ENCODE peak calls at places on chromosomes 7 and 10, in four cellular contexts. G is tibial artery, A is pancreas, C is lower lobe of right lung. D is an unnamed sample.

GRCh38 chr10:62582098-62582705 is 208.0 kb downstream of the ZNF365 start:
- DNase-seq in G (no peak), C (no peak), A (no peak), D (no peak)

GRCh38 chr10:133364645-133365431 is 7.0 kb upstream of the FUOM start:
- DNase-seq in A (no peak), G (no peak), C (no peak), D (no peak)

GRCh38 chr7:64528770-64529169 is 34.1 kb downstream of the ZNF680 start:
- DNase-seq in G (no peak), A (no peak), C (no peak), D (no peak)

GRCh38 chr7:125425507-125425906 is 495.9 kb upstream of the POT1 start:
- DNase-seq in A (no peak), G (no peak), C (no peak), D (no peak)

GRCh38 chr10:29141761-29142160 is 147.1 kb upstream of the LYZL1 start:
- DNase-seq in C (no peak), A (no peak), G (no peak), D (no peak)

GRCh38 chr7:50628469-50629084 is 63.4 kb upstream of the DDC start:
- DNase-seq in C (no peak), A (no peak), G (no peak), D (no peak)

GRCh38 chr7:130178251-130178650 is 27.0 kb downstream of the TMEM209 start:
- DNase-seq in G (no peak), A (no peak), C (no peak), D (no peak)

GRCh38 chr10:114638874-114639625 is 19.0 kb downstream of the ABLIM1 start:
- DNase-seq in C (no peak), A (no peak), G (no peak), D (no peak)

GRCh38 chr7:2798669-2799068 is 45.4 kb downstream of the GNA12 start:
- DNase-seq in C (no peak), A (no peak), G (no peak), D (no peak)

GRCh38 chr7:146892151-146892550 is 775.5 kb downstream of the CNTNAP2 start:
- DNase-seq in C (no peak), G (no peak), A (no peak), D (no peak)

GRCh38 chr10:32961892-32962369 is 3.9 kb upstream of the ITGB1 start:
- DNase-seq in C (no peak), G (no peak), A (no peak), D (no peak)

GRCh38 chr10:77673086-77673485 is 35.5 kb upstream of the KCNMA1 start:
- DNase-seq in C (no peak), G (no peak), A (no peak), D (no peak)

GRCh38 chr10:33291053-33291592 is 43.3 kb downstream of the NRP1 start:
- DNase-seq in A (no peak), G (no peak), C (no peak), D (no peak)

GRCh38 chr7:103343758-103344452 is 662 bp downstream of the DNAJC2 start:
- DNase-seq in G (no peak), A (no peak), C (peak; percentile 52), D (peak; percentile 79)

GRCh38 chr7:49773939-49774458 is 561 bp downstream of the VWC2 start:
- DNase-seq in C (no peak), G (no peak), A (peak; percentile 60), D (no peak)

GRCh38 chr7:50393076-50393475 is 57.1 kb downstream of the FIGNL1 start:
- DNase-seq in A (no peak), C (no peak), G (no peak), D (no peak)

GRCh38 chr7:70434376-70434775 is 697.6 kb upstream of the GALNT17 start:
- DNase-seq in C (no peak), A (no peak), G (no peak), D (no peak)

GRCh38 chr10:93071674-93072224 is 1.9 kb upstream of the CYP26A1 start:
- DNase-seq in C (peak; percentile 54), A (peak; percentile 68), G (no peak), D (no peak)

GRCh38 chr10:120978589-120979252 is 127.6 kb downstream of the WDR11 start:
- DNase-seq in A (no peak), C (no peak), G (no peak), D (no peak)

GRCh38 chr10:4902571-4903011 is 60.6 kb upstream of the AKR1C1 start:
- DNase-seq in C (no peak), A (no peak), G (peak; percentile 49), D (no peak)

GRCh38 chr10:79074732-79075131 is 6.0 kb downstream of the ZMIZ1 start:
- DNase-seq in C (peak; percentile 61), G (no peak), A (peak; percentile 84), D (no peak)

GRCh38 chr10:24617771-24618396 is 105.8 kb downstream of the ARHGAP21 start:
- DNase-seq in A (peak; percentile 83), G (peak; percentile 36), C (peak; percentile 58), D (no peak)

GRCh38 chr7:101927389-101928306 is 110.2 kb downstream of the CUX1 start:
- DNase-seq in G (no peak), C (peak; percentile 46), A (no peak), D (peak; percentile 45)

GRCh38 chr7:38291650-38292049 is 18.2 kb upstream of the TARP start:
- DNase-seq in G (no peak), A (no peak), C (no peak), D (no peak)

GRCh38 chr7:106012935-106013439 is 49.9 kb downstream of the CDHR3 start:
- DNase-seq in A (no peak), G (no peak), C (no peak), D (no peak)

GRCh38 chr10:35910234-35910633 is 268.1 kb upstream of the FZD8 start:
- DNase-seq in A (no peak), G (no peak), C (no peak), D (no peak)

GRCh38 chr10:112875474-112876267 is 74.4 kb upstream of the TCF7L2 start:
- DNase-seq in C (no peak), A (no peak), G (no peak), D (no peak)

GRCh38 chr7:83856094-83856493 is 207.2 kb upstream of the SEMA3E start:
- DNase-seq in C (no peak), G (no peak), A (no peak), D (no peak)

GRCh38 chr10:117694251-117694650 is 151.7 kb downstream of the EMX2 start:
- DNase-seq in G (no peak), C (no peak), A (no peak), D (no peak)
- TF ChIP-seq CTCF in G (no peak), C (no peak), A (no peak), D (no peak)

GRCh38 chr10:878895-879294 is 52.6 kb downstream of the LARP4B start:
- DNase-seq in G (no peak), C (no peak), A (no peak), D (no peak)

GRCh38 chr10:876442-876841 is 55.1 kb downstream of the LARP4B start:
- DNase-seq in A (no peak), G (no peak), C (no peak), D (no peak)

GRCh38 chr10:873020-873419 is 58.5 kb downstream of the LARP4B start:
- DNase-seq in C (no peak), G (no peak), A (no peak), D (no peak)

DNA sequence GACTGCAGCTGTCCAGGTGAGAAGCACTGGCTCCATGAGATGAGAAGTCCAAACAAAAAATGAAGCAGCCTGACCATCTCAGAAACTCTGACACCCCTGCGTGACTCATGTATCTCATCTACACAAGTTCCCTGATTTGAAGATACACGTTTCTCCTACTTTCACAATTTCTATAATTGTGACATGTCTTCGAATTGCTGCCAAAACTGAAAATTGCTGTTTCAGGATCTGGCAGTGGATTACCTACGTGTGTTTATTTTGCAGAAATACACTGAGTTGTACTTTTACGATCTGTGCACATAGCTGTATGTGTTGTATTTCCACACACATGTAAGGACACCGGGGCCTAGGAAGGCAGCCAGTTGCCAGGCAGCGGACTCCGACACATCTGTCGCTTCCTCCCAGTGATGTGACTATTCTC is 53.2 kb downstream of the LARP4B start:
- DNase-seq in G (no peak), C (no peak), A (no peak), D (no peak)
- H3K36me3 ChIP-seq in G (peaks cover 25% of the 10 kb centered on the region), C (peaks cover 63% of the 10 kb centered on the region), A (no peaks in the 10 kb centered on the region), D (peaks cover 100% of the 10 kb centered on the region)

DNA sequence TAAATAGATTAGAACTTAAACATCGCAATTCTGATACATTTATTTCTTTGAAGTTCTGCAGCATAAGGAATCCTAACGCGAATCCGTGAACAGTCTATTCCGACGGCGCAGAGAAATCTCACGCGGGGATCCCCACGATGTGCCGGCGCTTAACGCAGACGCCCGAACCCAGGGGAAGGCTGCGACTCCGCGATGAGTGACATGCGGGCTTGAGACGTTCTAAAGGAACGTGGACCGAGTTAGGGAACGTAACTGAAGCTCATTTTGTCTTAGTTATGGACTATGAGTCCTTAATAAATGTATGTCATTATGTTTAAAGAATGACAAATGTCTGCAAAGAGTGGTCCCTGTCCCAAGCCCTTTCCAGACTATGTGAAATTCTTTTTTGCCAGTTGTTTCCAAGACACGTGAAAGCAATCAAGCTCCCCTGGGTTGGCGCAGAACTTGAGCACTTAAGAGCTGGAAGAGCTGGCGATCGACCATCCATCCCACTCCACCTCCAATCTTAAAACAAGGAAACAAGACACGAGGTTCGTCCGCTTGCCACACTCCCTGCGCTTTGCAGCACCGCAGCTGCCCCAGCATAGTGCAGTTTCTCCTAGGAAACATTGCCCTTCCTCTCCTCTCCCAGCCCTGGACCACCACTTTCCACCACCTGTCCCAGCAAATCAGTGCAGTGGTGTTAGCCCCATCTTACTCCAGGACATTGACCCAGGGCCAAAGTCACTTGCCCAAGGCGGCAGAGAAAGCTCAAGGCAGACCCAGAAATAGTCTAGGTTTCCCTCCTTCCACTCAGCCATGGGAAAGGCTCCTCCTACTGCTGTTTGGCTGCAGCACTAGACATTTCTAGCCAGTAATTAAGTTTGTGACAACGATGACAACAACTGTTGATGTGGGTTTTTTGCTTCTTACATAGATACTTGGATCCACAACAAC is 1.2 kb upstream of the PARD3 start:
- DNase-seq in A (no peak), G (peak; percentile 34), C (no peak), D (peak; percentile 63)
- H3K4me3 ChIP-seq in A (peak overlapping the region; percentile 90), G (peak overlapping the region; percentile 97), C (peak overlapping the region; percentile 75), D (no peak overlapping the region)

GRCh38 chr10:75293456-75293840 is 57.7 kb upstream of the COMTD1 start:
- DNase-seq in A (no peak), C (no peak), G (no peak), D (no peak)

GRCh38 chr10:75294518-75294865 is 58.7 kb upstream of the COMTD1 start:
- DNase-seq in C (peak; percentile 64), A (no peak), G (no peak), D (peak; percentile 80)

GRCh38 chr10:75294031-75294437 is 58.3 kb upstream of the COMTD1 start:
- DNase-seq in C (no peak), A (no peak), G (no peak), D (no peak)

GRCh38 chr10:75295901-75296441 is 60.2 kb upstream of the COMTD1 start:
- DNase-seq in C (no peak), G (no peak), A (no peak), D (no peak)

DNA sequence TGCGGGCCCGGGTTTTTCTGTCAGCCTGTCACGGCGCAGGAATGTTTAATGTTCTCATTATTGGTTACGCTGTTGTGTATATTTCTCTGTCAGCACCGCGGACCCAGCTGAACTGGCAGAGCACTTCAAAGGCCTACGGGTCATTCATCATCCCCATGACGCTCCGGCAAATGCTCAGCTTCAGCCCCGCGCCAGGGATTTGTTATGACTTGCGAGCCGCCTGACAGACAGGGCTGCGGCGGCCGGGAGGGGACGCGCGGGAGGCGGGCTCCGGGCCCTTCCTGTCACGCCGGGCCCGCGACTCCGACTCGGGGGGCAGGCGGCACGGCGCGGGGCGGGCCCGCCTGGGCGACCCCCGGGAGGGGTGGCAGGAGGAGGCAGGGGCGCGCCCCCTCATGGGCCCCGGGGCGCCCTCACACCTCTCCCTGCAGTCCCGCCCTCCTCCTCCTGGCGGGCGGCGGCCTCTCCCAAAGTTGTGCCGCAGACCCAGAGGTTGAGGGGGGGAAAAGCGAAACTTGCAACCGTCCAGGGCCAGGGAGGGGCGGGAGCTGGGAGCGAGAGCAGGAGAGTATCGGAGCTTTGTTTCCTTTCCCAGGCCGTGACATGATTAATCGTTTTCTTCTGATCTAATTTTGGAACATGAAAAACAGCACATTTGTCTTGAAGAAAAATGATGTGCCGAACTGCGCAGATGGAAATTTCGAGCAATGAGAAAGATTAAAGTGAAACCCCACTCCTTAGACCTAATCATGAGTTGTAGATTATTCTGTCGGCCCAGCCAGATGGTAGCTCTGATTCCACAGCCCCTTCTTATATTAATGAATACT is 59.3 kb upstream of the COMTD1 start:
- DNase-seq in C (peak; percentile 84), G (peak; percentile 84), A (peak; percentile 89), D (peak; percentile 89)
- TF ChIP-seq CTCF in C (peak; percentile 32), G (peak; percentile 52), A (peak; percentile 12), D (peak; percentile 15)